ENCODE peak calls at places on chromosomes 7 and 10, in seven cellular contexts. One of them, this sample, is unnamed.

GRCh38 chr7:116543664-116544063 is 18.8 kb downstream of the CAV1 start:
- DNase-seq in non-pigmented ciliary epithelial cell: no peak
- DNase-seq in iris pigment epithelial cell: peak
- DNase-seq in activated CD4-positive, alpha-beta T cell treated with anti-CD3 and anti-CD28 coated beads, Interleukin-2, amount 10 ng/mL, durations not matched to agents 7 days and 5 days: no peak
- DNase-seq in stimulated activated CD4-positive, alpha-beta T cell treated with anti-CD3 and anti-CD28 coated beads, TNF-alpha, amount 100 ng/mL, for 1 hour: no peak
- DNase-seq in BE2C: no peak
- DNase-seq in activated T-cell treated with anti-CD3 and anti-CD28 coated beads for 1 hour: no peak
- DNase-seq in this sample: peak

GRCh38 chr10:119543814-119544642 is 1.5 kb upstream of the RGS10 start:
- DNase-seq in non-pigmented ciliary epithelial cell: no peak
- DNase-seq in iris pigment epithelial cell: peak
- DNase-seq in activated CD4-positive, alpha-beta T cell treated with anti-CD3 and anti-CD28 coated beads, Interleukin-2, amount 10 ng/mL, durations not matched to agents 7 days and 5 days: no peak
- DNase-seq in stimulated activated CD4-positive, alpha-beta T cell treated with anti-CD3 and anti-CD28 coated beads, TNF-alpha, amount 100 ng/mL, for 1 hour: no peak
- DNase-seq in BE2C: no peak
- DNase-seq in activated T-cell treated with anti-CD3 and anti-CD28 coated beads for 1 hour: no peak
- DNase-seq in this sample: no peak

GRCh38 chr7:3712841-3713240 is 411.8 kb downstream of the SDK1 start:
- DNase-seq in non-pigmented ciliary epithelial cell: no peak
- DNase-seq in iris pigment epithelial cell: no peak
- DNase-seq in activated CD4-positive, alpha-beta T cell treated with anti-CD3 and anti-CD28 coated beads, Interleukin-2, amount 10 ng/mL, durations not matched to agents 7 days and 5 days: no peak
- DNase-seq in stimulated activated CD4-positive, alpha-beta T cell treated with anti-CD3 and anti-CD28 coated beads, TNF-alpha, amount 100 ng/mL, for 1 hour: no peak
- DNase-seq in BE2C: no peak
- DNase-seq in activated T-cell treated with anti-CD3 and anti-CD28 coated beads for 1 hour: no peak
- DNase-seq in this sample: peak

GRCh38 chr7:101817031-101817929 is at the start of gene CUX1:
- DNase-seq in non-pigmented ciliary epithelial cell: no peak
- DNase-seq in iris pigment epithelial cell: no peak
- DNase-seq in activated CD4-positive, alpha-beta T cell treated with anti-CD3 and anti-CD28 coated beads, Interleukin-2, amount 10 ng/mL, durations not matched to agents 7 days and 5 days: no peak
- DNase-seq in stimulated activated CD4-positive, alpha-beta T cell treated with anti-CD3 and anti-CD28 coated beads, TNF-alpha, amount 100 ng/mL, for 1 hour: peak
- DNase-seq in BE2C: peak
- DNase-seq in activated T-cell treated with anti-CD3 and anti-CD28 coated beads for 1 hour: no peak
- DNase-seq in this sample: peak

GRCh38 chr7:2100278-2101205 is 132.2 kb downstream of the MAD1L1 start:
- DNase-seq in non-pigmented ciliary epithelial cell: no peak
- DNase-seq in iris pigment epithelial cell: no peak
- DNase-seq in activated CD4-positive, alpha-beta T cell treated with anti-CD3 and anti-CD28 coated beads, Interleukin-2, amount 10 ng/mL, durations not matched to agents 7 days and 5 days: peak
- DNase-seq in stimulated activated CD4-positive, alpha-beta T cell treated with anti-CD3 and anti-CD28 coated beads, TNF-alpha, amount 100 ng/mL, for 1 hour: no peak
- DNase-seq in BE2C: peak
- DNase-seq in activated T-cell treated with anti-CD3 and anti-CD28 coated beads for 1 hour: no peak
- DNase-seq in this sample: no peak

GRCh38 chr7:45174328-45174610 is 16.7 kb downstream of the RAMP3 start:
- DNase-seq in non-pigmented ciliary epithelial cell: no peak
- DNase-seq in iris pigment epithelial cell: no peak
- DNase-seq in activated CD4-positive, alpha-beta T cell treated with anti-CD3 and anti-CD28 coated beads, Interleukin-2, amount 10 ng/mL, durations not matched to agents 7 days and 5 days: no peak
- DNase-seq in stimulated activated CD4-positive, alpha-beta T cell treated with anti-CD3 and anti-CD28 coated beads, TNF-alpha, amount 100 ng/mL, for 1 hour: no peak
- DNase-seq in BE2C: no peak
- DNase-seq in activated T-cell treated with anti-CD3 and anti-CD28 coated beads for 1 hour: no peak
- DNase-seq in this sample: no peak

GRCh38 chr7:369476-369980 is 79.6 kb downstream of the FOXL3 start:
- DNase-seq in non-pigmented ciliary epithelial cell: no peak
- DNase-seq in iris pigment epithelial cell: no peak
- DNase-seq in activated CD4-positive, alpha-beta T cell treated with anti-CD3 and anti-CD28 coated beads, Interleukin-2, amount 10 ng/mL, durations not matched to agents 7 days and 5 days: no peak
- DNase-seq in stimulated activated CD4-positive, alpha-beta T cell treated with anti-CD3 and anti-CD28 coated beads, TNF-alpha, amount 100 ng/mL, for 1 hour: no peak
- DNase-seq in BE2C: peak
- DNase-seq in activated T-cell treated with anti-CD3 and anti-CD28 coated beads for 1 hour: no peak
- DNase-seq in this sample: no peak

GRCh38 chr7:79598351-79598750 is 144.9 kb upstream of the MAGI2 start:
- DNase-seq in non-pigmented ciliary epithelial cell: no peak
- DNase-seq in iris pigment epithelial cell: no peak
- DNase-seq in activated CD4-positive, alpha-beta T cell treated with anti-CD3 and anti-CD28 coated beads, Interleukin-2, amount 10 ng/mL, durations not matched to agents 7 days and 5 days: no peak
- DNase-seq in stimulated activated CD4-positive, alpha-beta T cell treated with anti-CD3 and anti-CD28 coated beads, TNF-alpha, amount 100 ng/mL, for 1 hour: no peak
- DNase-seq in BE2C: no peak
- DNase-seq in activated T-cell treated with anti-CD3 and anti-CD28 coated beads for 1 hour: no peak
- DNase-seq in this sample: no peak

GRCh38 chr10:43124574-43125273 is 13.5 kb upstream of the CSGALNACT2 start:
- DNase-seq in non-pigmented ciliary epithelial cell: no peak
- DNase-seq in iris pigment epithelial cell: no peak
- DNase-seq in activated CD4-positive, alpha-beta T cell treated with anti-CD3 and anti-CD28 coated beads, Interleukin-2, amount 10 ng/mL, durations not matched to agents 7 days and 5 days: no peak
- DNase-seq in stimulated activated CD4-positive, alpha-beta T cell treated with anti-CD3 and anti-CD28 coated beads, TNF-alpha, amount 100 ng/mL, for 1 hour: no peak
- DNase-seq in BE2C: no peak
- DNase-seq in activated T-cell treated with anti-CD3 and anti-CD28 coated beads for 1 hour: no peak
- DNase-seq in this sample: no peak

GRCh38 chr7:1542841-1543747 is 12.6 kb downstream of the MAFK start:
- DNase-seq in non-pigmented ciliary epithelial cell: no peak
- DNase-seq in iris pigment epithelial cell: no peak
- DNase-seq in activated CD4-positive, alpha-beta T cell treated with anti-CD3 and anti-CD28 coated beads, Interleukin-2, amount 10 ng/mL, durations not matched to agents 7 days and 5 days: no peak
- DNase-seq in stimulated activated CD4-positive, alpha-beta T cell treated with anti-CD3 and anti-CD28 coated beads, TNF-alpha, amount 100 ng/mL, for 1 hour: no peak
- DNase-seq in BE2C: peak
- DNase-seq in activated T-cell treated with anti-CD3 and anti-CD28 coated beads for 1 hour: no peak
- DNase-seq in this sample: no peak

GRCh38 chr10:132671171-132672154 is 114.5 kb downstream of the NKX6-2 start:
- DNase-seq in non-pigmented ciliary epithelial cell: no peak
- DNase-seq in iris pigment epithelial cell: no peak
- DNase-seq in activated CD4-positive, alpha-beta T cell treated with anti-CD3 and anti-CD28 coated beads, Interleukin-2, amount 10 ng/mL, durations not matched to agents 7 days and 5 days: no peak
- DNase-seq in stimulated activated CD4-positive, alpha-beta T cell treated with anti-CD3 and anti-CD28 coated beads, TNF-alpha, amount 100 ng/mL, for 1 hour: no peak
- DNase-seq in BE2C: no peak
- DNase-seq in activated T-cell treated with anti-CD3 and anti-CD28 coated beads for 1 hour: no peak
- DNase-seq in this sample: no peak

GRCh38 chr10:124522131-124522902 is 60.7 kb downstream of the LHPP start:
- DNase-seq in non-pigmented ciliary epithelial cell: no peak
- DNase-seq in iris pigment epithelial cell: no peak
- DNase-seq in activated CD4-positive, alpha-beta T cell treated with anti-CD3 and anti-CD28 coated beads, Interleukin-2, amount 10 ng/mL, durations not matched to agents 7 days and 5 days: no peak
- DNase-seq in stimulated activated CD4-positive, alpha-beta T cell treated with anti-CD3 and anti-CD28 coated beads, TNF-alpha, amount 100 ng/mL, for 1 hour: no peak
- DNase-seq in BE2C: no peak
- DNase-seq in activated T-cell treated with anti-CD3 and anti-CD28 coated beads for 1 hour: no peak
- DNase-seq in this sample: no peak

GRCh38 chr7:140972876-140973829 is 41.6 kb downstream of the MRPS33 start:
- DNase-seq in non-pigmented ciliary epithelial cell: no peak
- DNase-seq in iris pigment epithelial cell: peak
- DNase-seq in activated CD4-positive, alpha-beta T cell treated with anti-CD3 and anti-CD28 coated beads, Interleukin-2, amount 10 ng/mL, durations not matched to agents 7 days and 5 days: no peak
- DNase-seq in stimulated activated CD4-positive, alpha-beta T cell treated with anti-CD3 and anti-CD28 coated beads, TNF-alpha, amount 100 ng/mL, for 1 hour: no peak
- DNase-seq in BE2C: no peak
- DNase-seq in activated T-cell treated with anti-CD3 and anti-CD28 coated beads for 1 hour: no peak
- DNase-seq in this sample: no peak

GRCh38 chr10:116664631-116665030 is 43.9 kb downstream of the PNLIPRP2 start:
- DNase-seq in non-pigmented ciliary epithelial cell: no peak
- DNase-seq in iris pigment epithelial cell: no peak
- DNase-seq in activated CD4-positive, alpha-beta T cell treated with anti-CD3 and anti-CD28 coated beads, Interleukin-2, amount 10 ng/mL, durations not matched to agents 7 days and 5 days: no peak
- DNase-seq in stimulated activated CD4-positive, alpha-beta T cell treated with anti-CD3 and anti-CD28 coated beads, TNF-alpha, amount 100 ng/mL, for 1 hour: no peak
- DNase-seq in BE2C: no peak
- DNase-seq in activated T-cell treated with anti-CD3 and anti-CD28 coated beads for 1 hour: no peak
- DNase-seq in this sample: no peak

GRCh38 chr10:75187961-75188426 is 22.6 kb upstream of the VDAC2 start:
- DNase-seq in non-pigmented ciliary epithelial cell: no peak
- DNase-seq in iris pigment epithelial cell: peak
- DNase-seq in activated CD4-positive, alpha-beta T cell treated with anti-CD3 and anti-CD28 coated beads, Interleukin-2, amount 10 ng/mL, durations not matched to agents 7 days and 5 days: peak
- DNase-seq in stimulated activated CD4-positive, alpha-beta T cell treated with anti-CD3 and anti-CD28 coated beads, TNF-alpha, amount 100 ng/mL, for 1 hour: peak
- DNase-seq in BE2C: peak
- DNase-seq in activated T-cell treated with anti-CD3 and anti-CD28 coated beads for 1 hour: peak
- DNase-seq in this sample: peak

GRCh38 chr10:133131053-133131452 is 29.0 kb upstream of the KNDC1 start:
- DNase-seq in non-pigmented ciliary epithelial cell: no peak
- DNase-seq in iris pigment epithelial cell: no peak
- DNase-seq in activated CD4-positive, alpha-beta T cell treated with anti-CD3 and anti-CD28 coated beads, Interleukin-2, amount 10 ng/mL, durations not matched to agents 7 days and 5 days: no peak
- DNase-seq in stimulated activated CD4-positive, alpha-beta T cell treated with anti-CD3 and anti-CD28 coated beads, TNF-alpha, amount 100 ng/mL, for 1 hour: no peak
- DNase-seq in BE2C: no peak
- DNase-seq in activated T-cell treated with anti-CD3 and anti-CD28 coated beads for 1 hour: no peak
- DNase-seq in this sample: no peak

GRCh38 chr7:2629740-2630681 is 1.8 kb upstream of the TTYH3 start:
- DNase-seq in non-pigmented ciliary epithelial cell: no peak
- DNase-seq in iris pigment epithelial cell: no peak
- DNase-seq in activated CD4-positive, alpha-beta T cell treated with anti-CD3 and anti-CD28 coated beads, Interleukin-2, amount 10 ng/mL, durations not matched to agents 7 days and 5 days: no peak
- DNase-seq in stimulated activated CD4-positive, alpha-beta T cell treated with anti-CD3 and anti-CD28 coated beads, TNF-alpha, amount 100 ng/mL, for 1 hour: no peak
- DNase-seq in BE2C: no peak
- DNase-seq in activated T-cell treated with anti-CD3 and anti-CD28 coated beads for 1 hour: no peak
- DNase-seq in this sample: peak

GRCh38 chr7:18511351-18511750 is 15.8 kb downstream of the HDAC9 start:
- DNase-seq in non-pigmented ciliary epithelial cell: no peak
- DNase-seq in iris pigment epithelial cell: no peak
- DNase-seq in activated CD4-positive, alpha-beta T cell treated with anti-CD3 and anti-CD28 coated beads, Interleukin-2, amount 10 ng/mL, durations not matched to agents 7 days and 5 days: no peak
- DNase-seq in stimulated activated CD4-positive, alpha-beta T cell treated with anti-CD3 and anti-CD28 coated beads, TNF-alpha, amount 100 ng/mL, for 1 hour: no peak
- DNase-seq in BE2C: no peak
- DNase-seq in activated T-cell treated with anti-CD3 and anti-CD28 coated beads for 1 hour: no peak
- DNase-seq in this sample: no peak

GRCh38 chr7:18421297-18422004 is 74.1 kb upstream of the HDAC9 start:
- DNase-seq in non-pigmented ciliary epithelial cell: no peak
- DNase-seq in iris pigment epithelial cell: no peak
- DNase-seq in activated CD4-positive, alpha-beta T cell treated with anti-CD3 and anti-CD28 coated beads, Interleukin-2, amount 10 ng/mL, durations not matched to agents 7 days and 5 days: no peak
- DNase-seq in stimulated activated CD4-positive, alpha-beta T cell treated with anti-CD3 and anti-CD28 coated beads, TNF-alpha, amount 100 ng/mL, for 1 hour: no peak
- DNase-seq in BE2C: no peak
- DNase-seq in activated T-cell treated with anti-CD3 and anti-CD28 coated beads for 1 hour: no peak
- DNase-seq in this sample: peak

GRCh38 chr7:46534593-46535271 is 613.7 kb upstream of the IGFBP3 start:
- DNase-seq in non-pigmented ciliary epithelial cell: peak
- DNase-seq in iris pigment epithelial cell: peak
- DNase-seq in activated CD4-positive, alpha-beta T cell treated with anti-CD3 and anti-CD28 coated beads, Interleukin-2, amount 10 ng/mL, durations not matched to agents 7 days and 5 days: no peak
- DNase-seq in stimulated activated CD4-positive, alpha-beta T cell treated with anti-CD3 and anti-CD28 coated beads, TNF-alpha, amount 100 ng/mL, for 1 hour: no peak
- DNase-seq in BE2C: no peak
- DNase-seq in activated T-cell treated with anti-CD3 and anti-CD28 coated beads for 1 hour: no peak
- DNase-seq in this sample: peak

GRCh38 chr7:49102413-49102812 is 178.1 kb downstream of the CDC14C start:
- DNase-seq in non-pigmented ciliary epithelial cell: no peak
- DNase-seq in iris pigment epithelial cell: no peak
- DNase-seq in activated CD4-positive, alpha-beta T cell treated with anti-CD3 and anti-CD28 coated beads, Interleukin-2, amount 10 ng/mL, durations not matched to agents 7 days and 5 days: no peak
- DNase-seq in stimulated activated CD4-positive, alpha-beta T cell treated with anti-CD3 and anti-CD28 coated beads, TNF-alpha, amount 100 ng/mL, for 1 hour: no peak
- DNase-seq in BE2C: no peak
- DNase-seq in activated T-cell treated with anti-CD3 and anti-CD28 coated beads for 1 hour: no peak
- DNase-seq in this sample: no peak

GRCh38 chr7:4198301-4198700 is 483.8 kb upstream of the FOXK1 start:
- DNase-seq in non-pigmented ciliary epithelial cell: no peak
- DNase-seq in iris pigment epithelial cell: no peak
- DNase-seq in activated CD4-positive, alpha-beta T cell treated with anti-CD3 and anti-CD28 coated beads, Interleukin-2, amount 10 ng/mL, durations not matched to agents 7 days and 5 days: no peak
- DNase-seq in stimulated activated CD4-positive, alpha-beta T cell treated with anti-CD3 and anti-CD28 coated beads, TNF-alpha, amount 100 ng/mL, for 1 hour: no peak
- DNase-seq in BE2C: no peak
- DNase-seq in activated T-cell treated with anti-CD3 and anti-CD28 coated beads for 1 hour: no peak
- DNase-seq in this sample: no peak

This sample was measured in myocyte.